ENCODE peak calls at places on chromosome 9, in ten cellular contexts. W is thyroid gland; G is GM12865; Z is natural killer cell; T is fibroblast of villous mesenchyme; O is mesothelial cell of epicardium; R is stimulated activated CD4-positive, alpha-beta T cell treated with anti-CD3 and anti-CD28 coated beads, Interleukin-1b, Interleukin-23, amount 100 ng/mL, for 24 hours; U is EL; H is hepatic stellate cell; J is left colon. L is an unnamed sample.

GRCh38 chr9:36893911-36894310 is 140.2 kb downstream of the PAX5 start:
- DNase-seq in W (no peak), G (no peak), Z (no peak), T (no peak), O (no peak), R (no peak), U (no peak), H (no peak), J (no peak), L (no peak)

GRCh38 chr9:110382731-110383130 is 45.1 kb upstream of the TXNDC8 start:
- DNase-seq in W (no peak), G (no peak), Z (no peak), T (no peak), O (no peak), R (no peak), U (no peak), H (no peak), J (no peak), L (no peak)

GRCh38 chr9:3848445-3849114 is 322.8 kb upstream of the RFX3 start:
- DNase-seq in W (no peak), G (no peak), Z (no peak), T (peak; percentile 34), O (no peak), R (no peak), U (no peak), H (no peak), J (no peak), L (peak; percentile 49)

GRCh38 chr9:122011818-122012498 is 81.2 kb downstream of the TTLL11 start:
- DNase-seq in W (no peak), G (no peak), Z (no peak), T (no peak), O (no peak), R (no peak), U (no peak), H (no peak), J (no peak), L (no peak)

GRCh38 chr9:116298992-116299391 is 145.4 kb downstream of the PAPPA start:
- DNase-seq in W (no peak), G (no peak), Z (no peak), T (no peak), O (no peak), R (no peak), U (no peak), H (no peak), J (no peak), L (no peak)

GRCh38 chr9:113309204-113309813 is 6.1 kb upstream of the RNF183 start:
- DNase-seq in W (peak; percentile 37), G (peak; percentile 46), Z (no peak), T (peak; percentile 63), O (no peak), R (no peak), U (peak; percentile 41), H (peak; percentile 40), J (no peak), L (peak; percentile 58)

GRCh38 chr9:137458194-137459146 is 664 bp downstream of the NSMF start:
- DNase-seq in W (no peak), G (no peak), Z (peak; percentile 15), T (no peak), O (peak; percentile 19), R (no peak), U (no peak), H (peak; percentile 61), J (peak; percentile 40), L (peak; percentile 46)

GRCh38 chr9:20552874-20553624 is 69.2 kb downstream of the MLLT3 start:
- DNase-seq in W (no peak), G (peak; percentile 58), Z (no peak), T (peak; percentile 23), O (no peak), R (no peak), U (peak; percentile 25), H (no peak), J (no peak), L (no peak)

GRCh38 chr9:110559869-110560268 is 19.7 kb downstream of the SVEP1 start:
- DNase-seq in W (no peak), G (no peak), Z (no peak), T (no peak), O (no peak), R (no peak), U (no peak), H (no peak), J (no peak), L (no peak)

GRCh38 chr9:137753192-137753765 is 124.3 kb upstream of the CACNA1B start:
- DNase-seq in W (no peak), G (no peak), Z (no peak), T (no peak), O (no peak), R (no peak), U (no peak), H (no peak), J (no peak), L (no peak)

GRCh38 chr9:131271506-131271931 is 4.8 kb downstream of the FAM78A start:
- DNase-seq in W (no peak), G (no peak), Z (no peak), T (no peak), O (no peak), R (no peak), U (no peak), H (no peak), J (no peak), L (no peak)

GRCh38 chr9:2597483-2597882 is 24.1 kb upstream of the VLDLR start:
- DNase-seq in W (no peak), G (no peak), Z (no peak), T (peak; percentile 13), O (no peak), R (no peak), U (peak; percentile 13), H (no peak), J (no peak), L (no peak)

GRCh38 chr9:114289571-114290481 is 33.1 kb upstream of the ORM1 start:
- DNase-seq in W (no peak), G (no peak), Z (no peak), T (no peak), O (no peak), R (no peak), U (no peak), H (no peak), J (peak; percentile 13), L (no peak)

GRCh38 chr9:133489253-133490190 is 10.6 kb upstream of the SLC2A6 start:
- DNase-seq in W (no peak), G (no peak), Z (no peak), T (no peak), O (no peak), R (no peak), U (no peak), H (no peak), J (no peak), L (no peak)

GRCh38 chr9:136048560-136049411 is 46.3 kb downstream of the NACC2 start:
- DNase-seq in W (no peak), G (no peak), Z (no peak), T (no peak), O (no peak), R (no peak), U (no peak), H (no peak), J (no peak), L (no peak)

GRCh38 chr9:130555968-130556367 is 23.4 kb upstream of the FUBP3 start:
- DNase-seq in W (no peak), G (no peak), Z (no peak), T (no peak), O (no peak), R (no peak), U (no peak), H (no peak), J (no peak), L (no peak)

GRCh38 chr9:14294659-14295058 is 19.3 kb downstream of the NFIB start:
- DNase-seq in W (no peak), G (no peak), Z (no peak), T (no peak), O (no peak), R (no peak), U (no peak), H (no peak), J (no peak), L (no peak)